ENCODE peak calls at places on chromosomes 4 and X, in six cellular contexts. One of them, this sample, is unnamed.

GRCh38 chrX:1792636-1793035 is 177.8 kb downstream of the ASMT start:
- DNase-seq in CD8-positive, alpha-beta T cell: no peak
- DNase-seq in coronary artery: no peak
- DNase-seq in AG10803: no peak
- DNase-seq in astrocyte: no peak
- DNase-seq in HFFc6: no peak
- DNase-seq in this sample: no peak

GRCh38 chr4:91427171-91427570 is 876.6 kb upstream of the GRID2 start:
- DNase-seq in AG10803: no peak
- DNase-seq in CD8-positive, alpha-beta T cell: no peak
- DNase-seq in astrocyte: peak
- DNase-seq in HFFc6: no peak
- DNase-seq in coronary artery: no peak
- DNase-seq in this sample: no peak

GRCh38 chr4:106585920-106586349 is 217.4 kb upstream of the GIMD1 start:
- DNase-seq in astrocyte: no peak
- DNase-seq in HFFc6: no peak
- DNase-seq in coronary artery: no peak
- DNase-seq in CD8-positive, alpha-beta T cell: no peak
- DNase-seq in AG10803: peak
- DNase-seq in this sample: no peak

GRCh38 chrX:147803948-147804347 is 107.8 kb upstream of the FMR1 start:
- DNase-seq in astrocyte: no peak
- DNase-seq in CD8-positive, alpha-beta T cell: no peak
- DNase-seq in HFFc6: no peak
- DNase-seq in AG10803: peak
- DNase-seq in coronary artery: no peak
- DNase-seq in this sample: no peak

GRCh38 chr4:111988514-111988913 is 156.7 kb upstream of the FAM241A start:
- DNase-seq in AG10803: no peak
- DNase-seq in CD8-positive, alpha-beta T cell: no peak
- DNase-seq in coronary artery: no peak
- DNase-seq in HFFc6: no peak
- DNase-seq in astrocyte: no peak
- DNase-seq in this sample: no peak

GRCh38 chr4:35912174-35912573 is 332.1 kb downstream of the ARAP2 start:
- DNase-seq in AG10803: no peak
- DNase-seq in HFFc6: no peak
- DNase-seq in astrocyte: no peak
- DNase-seq in coronary artery: no peak
- DNase-seq in CD8-positive, alpha-beta T cell: no peak
- DNase-seq in this sample: no peak

GRCh38 chr4:152901205-152901604 is 34.9 kb upstream of the FHDC1 start:
- DNase-seq in coronary artery: no peak
- DNase-seq in HFFc6: no peak
- DNase-seq in astrocyte: no peak
- DNase-seq in AG10803: no peak
- DNase-seq in CD8-positive, alpha-beta T cell: no peak
- DNase-seq in this sample: no peak

GRCh38 chr4:84647307-84647884 is 64.5 kb downstream of the CDS1 start:
- DNase-seq in CD8-positive, alpha-beta T cell: no peak
- DNase-seq in astrocyte: no peak
- DNase-seq in HFFc6: no peak
- DNase-seq in coronary artery: no peak
- DNase-seq in AG10803: peak
- DNase-seq in this sample: no peak

GRCh38 chrX:46582964-46583363 is 9.4 kb downstream of the CHST7 start:
- DNase-seq in CD8-positive, alpha-beta T cell: no peak
- DNase-seq in HFFc6: peak
- DNase-seq in astrocyte: peak
- DNase-seq in coronary artery: no peak
- DNase-seq in AG10803: peak
- DNase-seq in this sample: no peak

DNA sequence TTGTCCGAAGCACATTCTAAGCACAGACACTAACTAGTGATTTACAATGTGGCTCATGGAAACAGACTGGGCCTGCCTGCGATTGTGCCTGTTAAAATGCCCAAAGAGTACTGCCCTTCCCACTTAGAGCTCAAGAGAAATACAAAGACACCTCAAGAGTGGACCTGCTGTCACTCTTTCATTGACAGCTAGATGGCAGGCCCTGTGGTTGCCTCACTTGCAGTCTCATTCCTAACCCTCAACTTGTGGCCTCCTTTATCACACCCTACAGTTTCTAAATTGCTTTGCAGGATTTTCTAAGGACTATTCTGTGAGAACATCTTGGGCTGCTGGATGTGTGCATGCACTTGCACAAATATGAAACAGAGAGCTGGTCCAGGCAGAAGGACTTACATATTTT is 331.0 kb upstream of the EMCN start:
- DNase-seq in CD8-positive, alpha-beta T cell: no peak
- DNase-seq in AG10803: no peak
- DNase-seq in HFFc6: no peak
- DNase-seq in astrocyte: no peak
- DNase-seq in coronary artery: no peak
- DNase-seq in this sample: no peak
- TF ChIP-seq CTCF in CD8-positive, alpha-beta T cell: no peak
- TF ChIP-seq CTCF in AG10803: no peak
- TF ChIP-seq CTCF in HFFc6: peak
- TF ChIP-seq CTCF in astrocyte: no peak
- TF ChIP-seq CTCF in coronary artery: no peak
- TF ChIP-seq CTCF in this sample: no peak

GRCh38 chr4:6076391-6076790 is 58.2 kb upstream of the C4orf50 start:
- DNase-seq in astrocyte: no peak
- DNase-seq in CD8-positive, alpha-beta T cell: no peak
- DNase-seq in coronary artery: no peak
- DNase-seq in HFFc6: no peak
- DNase-seq in AG10803: no peak
- DNase-seq in this sample: no peak
- TF ChIP-seq CTCF in astrocyte: no peak
- TF ChIP-seq CTCF in CD8-positive, alpha-beta T cell: no peak
- TF ChIP-seq CTCF in coronary artery: no peak
- TF ChIP-seq CTCF in HFFc6: no peak
- TF ChIP-seq CTCF in AG10803: no peak
- TF ChIP-seq CTCF in this sample: peak

GRCh38 chr4:26061248-26061986 is 147.4 kb downstream of the SMIM20 start:
- DNase-seq in astrocyte: peak
- DNase-seq in coronary artery: no peak
- DNase-seq in HFFc6: peak
- DNase-seq in AG10803: no peak
- DNase-seq in CD8-positive, alpha-beta T cell: no peak
- DNase-seq in this sample: no peak
- TF ChIP-seq CTCF in astrocyte: peak
- TF ChIP-seq CTCF in coronary artery: no peak
- TF ChIP-seq CTCF in HFFc6: peak
- TF ChIP-seq CTCF in AG10803: peak
- TF ChIP-seq CTCF in CD8-positive, alpha-beta T cell: no peak
- TF ChIP-seq CTCF in this sample: peak

DNA sequence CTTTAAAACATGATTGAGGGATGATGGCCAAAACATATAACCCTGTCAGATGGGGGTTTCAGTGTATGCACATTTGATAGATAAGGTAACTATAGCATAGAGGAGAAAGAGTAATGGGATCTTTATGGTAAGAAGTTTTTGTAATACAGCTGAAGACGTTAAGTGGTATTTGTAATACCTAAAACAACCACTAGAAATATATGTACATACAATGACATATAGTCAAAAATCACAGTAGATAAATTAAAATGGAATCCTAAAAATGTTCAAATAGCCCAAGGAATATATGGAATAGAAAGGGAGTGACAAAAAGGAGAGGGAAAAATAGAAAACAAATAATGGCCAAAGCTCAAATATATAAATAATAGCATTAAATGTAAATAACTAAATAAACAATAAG is 371.3 kb upstream of the FSTL5 start:
- DNase-seq in CD8-positive, alpha-beta T cell: no peak
- DNase-seq in AG10803: no peak
- DNase-seq in astrocyte: no peak
- DNase-seq in coronary artery: no peak
- DNase-seq in HFFc6: no peak
- DNase-seq in this sample: no peak
- TF ChIP-seq CTCF in CD8-positive, alpha-beta T cell: no peak
- TF ChIP-seq CTCF in AG10803: no peak
- TF ChIP-seq CTCF in astrocyte: no peak
- TF ChIP-seq CTCF in coronary artery: no peak
- TF ChIP-seq CTCF in HFFc6: peak
- TF ChIP-seq CTCF in this sample: peak

DNA sequence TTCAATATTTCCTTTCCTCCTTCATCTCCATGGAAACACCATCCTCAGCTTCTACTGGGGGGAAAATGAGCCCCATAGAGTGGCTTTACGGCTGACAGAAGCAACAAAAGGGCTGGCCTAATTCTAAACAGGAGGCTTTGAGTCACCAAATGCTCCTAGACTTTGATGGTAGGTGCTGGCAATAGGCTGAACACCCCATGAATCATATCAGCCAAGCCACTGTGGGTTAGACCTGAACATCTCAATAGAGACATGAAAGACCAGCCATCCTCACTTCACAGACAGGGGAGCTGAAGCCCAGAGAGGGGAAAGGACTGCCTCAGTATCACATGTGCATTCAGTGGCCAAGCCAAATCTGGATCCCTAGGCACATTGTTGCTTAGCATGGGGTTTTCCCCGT is 107.6 kb downstream of the AMER1 start:
- DNase-seq in AG10803: no peak
- DNase-seq in coronary artery: no peak
- DNase-seq in HFFc6: no peak
- DNase-seq in astrocyte: no peak
- DNase-seq in CD8-positive, alpha-beta T cell: no peak
- DNase-seq in this sample: no peak
- TF ChIP-seq CTCF in AG10803: no peak
- TF ChIP-seq CTCF in coronary artery: no peak
- TF ChIP-seq CTCF in HFFc6: no peak
- TF ChIP-seq CTCF in astrocyte: no peak
- TF ChIP-seq CTCF in CD8-positive, alpha-beta T cell: no peak
- TF ChIP-seq CTCF in this sample: no peak

GRCh38 chr4:145936142-145937020 is 2.2 kb downstream of the ZNF827 start:
- DNase-seq in coronary artery: peak
- DNase-seq in astrocyte: peak
- DNase-seq in CD8-positive, alpha-beta T cell: peak
- DNase-seq in HFFc6: peak
- DNase-seq in AG10803: peak
- DNase-seq in this sample: peak
- TF ChIP-seq CTCF in coronary artery: no peak
- TF ChIP-seq CTCF in astrocyte: peak
- TF ChIP-seq CTCF in CD8-positive, alpha-beta T cell: peak
- TF ChIP-seq CTCF in HFFc6: peak
- TF ChIP-seq CTCF in AG10803: peak
- TF ChIP-seq CTCF in this sample: peak

GRCh38 chr4:2322227-2322626 is 60.3 kb upstream of the MXD4 start:
- DNase-seq in AG10803: no peak
- DNase-seq in CD8-positive, alpha-beta T cell: no peak
- DNase-seq in HFFc6: no peak
- DNase-seq in astrocyte: no peak
- DNase-seq in coronary artery: no peak
- DNase-seq in this sample: peak
- TF ChIP-seq CTCF in AG10803: no peak
- TF ChIP-seq CTCF in CD8-positive, alpha-beta T cell: no peak
- TF ChIP-seq CTCF in HFFc6: no peak
- TF ChIP-seq CTCF in astrocyte: no peak
- TF ChIP-seq CTCF in coronary artery: no peak
- TF ChIP-seq CTCF in this sample: no peak

This sample was measured in progenitor cell of endocrine pancreas.